ENCODE peak calls at places on chromosomes 1 and 21, in eight cellular contexts. T, F, H, Z, P, U, X and A are unnamed samples.

GRCh38 chr21:35227774-35228173 is 178.7 kb upstream of the RUNX1 start:
- DNase-seq in T (no peak), F (no peak), H (no peak), Z (no peak), P (no peak), U (no peak), X (no peak), A (no peak)

GRCh38 chr1:19643602-19644419 is at the start of gene NBL1:
- DNase-seq in T (peak), F (peak), H (peak), Z (peak), P (peak), U (peak), X (no peak), A (peak)

GRCh38 chr1:17018849-17019248 is 7.1 kb upstream of the ATP13A2 start:
- DNase-seq in T (no peak), F (no peak), H (no peak), Z (no peak), P (no peak), U (no peak), X (no peak), A (no peak)

GRCh38 chr1:15975358-15975804 is 520 bp downstream of the ZBTB17 start:
- DNase-seq in T (peak), F (peak), H (peak), Z (peak), P (peak), U (peak), X (peak), A (peak)

GRCh38 chr1:180568211-180568610 is 9.4 kb downstream of the OVAAL start:
- DNase-seq in T (no peak), F (no peak), H (no peak), Z (no peak), P (no peak), U (no peak), X (no peak), A (no peak)

GRCh38 chr1:200670215-200671118 is 760 bp upstream of the DDX59 start:
- DNase-seq in T (no peak), F (no peak), H (no peak), Z (peak), P (no peak), U (peak), X (peak), A (peak)

GRCh38 chr1:18394563-18395156 is 86.1 kb upstream of the KLHDC7A start:
- DNase-seq in T (no peak), F (no peak), H (no peak), Z (no peak), P (no peak), U (no peak), X (no peak), A (no peak)

GRCh38 chr1:30383131-30383793 is 340.1 kb downstream of the MATN1 start:
- DNase-seq in T (no peak), F (no peak), H (no peak), Z (no peak), P (no peak), U (no peak), X (no peak), A (no peak)

GRCh38 chr1:218499021-218499691 is 154.0 kb downstream of the TGFB2 start:
- DNase-seq in T (no peak), F (no peak), H (no peak), Z (peak), P (peak), U (no peak), X (no peak), A (no peak)

GRCh38 chr1:214549604-214550338 is 1.6 kb downstream of the PTPN14 start:
- DNase-seq in T (no peak), F (no peak), H (no peak), Z (peak), P (peak), U (no peak), X (no peak), A (no peak)

GRCh38 chr1:226867461-226868054 is 2.9 kb upstream of the PSEN2 start:
- DNase-seq in T (no peak), F (no peak), H (no peak), Z (peak), P (no peak), U (no peak), X (no peak), A (no peak)

GRCh38 chr1:227315500-227316346 is 2.6 kb downstream of the CDC42BPA start:
- DNase-seq in T (no peak), F (no peak), H (no peak), Z (peak), P (peak), U (no peak), X (no peak), A (no peak)

GRCh38 chr1:201648066-201648910 is 109.4 kb downstream of the NAV1 start:
- DNase-seq in T (no peak), F (no peak), H (no peak), Z (peak), P (peak), U (peak), X (peak), A (peak)

GRCh38 chr1:38083541-38083940 is 36.9 kb upstream of the POU3F1 start:
- DNase-seq in T (no peak), F (no peak), H (no peak), Z (no peak), P (no peak), U (no peak), X (no peak), A (no peak)

GRCh38 chr21:42574234-42575027 is 60.8 kb downstream of the SLC37A1 start:
- DNase-seq in T (no peak), F (no peak), H (no peak), Z (no peak), P (peak), U (no peak), X (no peak), A (no peak)

GRCh38 chr1:50703240-50703639 is 256.8 kb downstream of the FAF1 start:
- DNase-seq in T (no peak), F (no peak), H (no peak), Z (no peak), P (no peak), U (no peak), X (no peak), A (no peak)

GRCh38 chr21:33388188-33388587 is 15.0 kb upstream of the IFNGR2 start:
- DNase-seq in T (no peak), F (no peak), H (no peak), Z (no peak), P (no peak), U (no peak), X (no peak), A (no peak)

GRCh38 chr1:161031874-161032273 is 6.9 kb downstream of the TSTD1 start:
- DNase-seq in T (no peak), F (no peak), H (no peak), Z (no peak), P (no peak), U (no peak), X (no peak), A (no peak)

GRCh38 chr21:45940621-45941337 is 40.8 kb upstream of the COL6A1 start:
- DNase-seq in T (no peak), F (no peak), H (no peak), Z (no peak), P (no peak), U (no peak), X (no peak), A (no peak)

GRCh38 chr1:58882322-58882951 is 98.6 kb upstream of the JUN start:
- DNase-seq in T (no peak), F (no peak), H (no peak), Z (no peak), P (no peak), U (no peak), X (no peak), A (no peak)

GRCh38 chr1:186605762-186606350 is 74.4 kb downstream of the PTGS2 start:
- DNase-seq in T (no peak), F (no peak), H (no peak), Z (peak), P (peak), U (no peak), X (no peak), A (no peak)

GRCh38 chr1:113930499-113931161 is 1.5 kb downstream of the HIPK1 start:
- DNase-seq in T (peak), F (peak), H (peak), Z (peak), P (peak), U (no peak), X (no peak), A (no peak)

GRCh38 chr1:192633533-192634258 is 2.3 kb upstream of the RGS13 start:
- DNase-seq in T (no peak), F (no peak), H (no peak), Z (no peak), P (no peak), U (no peak), X (no peak), A (no peak)